ENCODE peak calls at places on chromosomes 13 and 19, in nine cellular contexts. One of them, this sample, is unnamed.

GRCh38 chr19:49746206-49746958 is 16.7 kb downstream of the TSKS start:
- DNase-seq in heart left ventricle: peak
- DNase-seq in uterus: peak
- DNase-seq in suprapubic skin: peak
- DNase-seq in adrenal gland: peak
- DNase-seq in ovary: peak
- DNase-seq in lower leg skin: peak
- DNase-seq in endothelial cell of umbilical vein: peak
- DNase-seq in upper lobe of left lung: peak
- DNase-seq in this sample: peak

GRCh38 chr13:31385534-31385933 is 185.8 kb downstream of the B3GLCT start:
- DNase-seq in heart left ventricle: no peak
- DNase-seq in uterus: no peak
- DNase-seq in suprapubic skin: no peak
- DNase-seq in adrenal gland: no peak
- DNase-seq in ovary: no peak
- DNase-seq in lower leg skin: no peak
- DNase-seq in endothelial cell of umbilical vein: no peak
- DNase-seq in upper lobe of left lung: no peak
- DNase-seq in this sample: peak

GRCh38 chr19:47124937-47125668 is 5.5 kb upstream of the SAE1 start:
- DNase-seq in heart left ventricle: no peak
- DNase-seq in uterus: no peak
- DNase-seq in suprapubic skin: no peak
- DNase-seq in adrenal gland: no peak
- DNase-seq in ovary: no peak
- DNase-seq in lower leg skin: no peak
- DNase-seq in endothelial cell of umbilical vein: peak
- DNase-seq in upper lobe of left lung: no peak
- DNase-seq in this sample: peak

GRCh38 chr13:98301721-98302120 is 124.7 kb upstream of the RNF113B start:
- DNase-seq in heart left ventricle: no peak
- DNase-seq in uterus: no peak
- DNase-seq in suprapubic skin: no peak
- DNase-seq in adrenal gland: no peak
- DNase-seq in ovary: no peak
- DNase-seq in lower leg skin: no peak
- DNase-seq in endothelial cell of umbilical vein: no peak
- DNase-seq in upper lobe of left lung: no peak
- DNase-seq in this sample: no peak

GRCh38 chr13:48776396-48776795 is 122.7 kb downstream of the CYSLTR2 start:
- DNase-seq in heart left ventricle: no peak
- DNase-seq in uterus: no peak
- DNase-seq in suprapubic skin: no peak
- DNase-seq in adrenal gland: no peak
- DNase-seq in ovary: no peak
- DNase-seq in lower leg skin: no peak
- DNase-seq in endothelial cell of umbilical vein: no peak
- DNase-seq in upper lobe of left lung: no peak
- DNase-seq in this sample: no peak

GRCh38 chr13:41458187-41458938 is 1.0 kb downstream of the RGCC start:
- DNase-seq in heart left ventricle: peak
- DNase-seq in uterus: no peak
- DNase-seq in suprapubic skin: peak
- DNase-seq in adrenal gland: no peak
- DNase-seq in ovary: no peak
- DNase-seq in lower leg skin: no peak
- DNase-seq in endothelial cell of umbilical vein: peak
- DNase-seq in upper lobe of left lung: peak
- DNase-seq in this sample: peak

GRCh38 chr19:35220315-35220921 is 8.1 kb downstream of the FAM187B start:
- DNase-seq in heart left ventricle: no peak
- DNase-seq in uterus: no peak
- DNase-seq in suprapubic skin: peak
- DNase-seq in adrenal gland: no peak
- DNase-seq in ovary: no peak
- DNase-seq in lower leg skin: peak
- DNase-seq in endothelial cell of umbilical vein: peak
- DNase-seq in upper lobe of left lung: no peak
- DNase-seq in this sample: peak

GRCh38 chr19:32196690-32197420 is 148.6 kb upstream of the ZNF507 start:
- DNase-seq in heart left ventricle: no peak
- DNase-seq in uterus: no peak
- DNase-seq in suprapubic skin: no peak
- DNase-seq in adrenal gland: no peak
- DNase-seq in ovary: no peak
- DNase-seq in lower leg skin: peak
- DNase-seq in endothelial cell of umbilical vein: no peak
- DNase-seq in upper lobe of left lung: peak
- DNase-seq in this sample: no peak

DNA sequence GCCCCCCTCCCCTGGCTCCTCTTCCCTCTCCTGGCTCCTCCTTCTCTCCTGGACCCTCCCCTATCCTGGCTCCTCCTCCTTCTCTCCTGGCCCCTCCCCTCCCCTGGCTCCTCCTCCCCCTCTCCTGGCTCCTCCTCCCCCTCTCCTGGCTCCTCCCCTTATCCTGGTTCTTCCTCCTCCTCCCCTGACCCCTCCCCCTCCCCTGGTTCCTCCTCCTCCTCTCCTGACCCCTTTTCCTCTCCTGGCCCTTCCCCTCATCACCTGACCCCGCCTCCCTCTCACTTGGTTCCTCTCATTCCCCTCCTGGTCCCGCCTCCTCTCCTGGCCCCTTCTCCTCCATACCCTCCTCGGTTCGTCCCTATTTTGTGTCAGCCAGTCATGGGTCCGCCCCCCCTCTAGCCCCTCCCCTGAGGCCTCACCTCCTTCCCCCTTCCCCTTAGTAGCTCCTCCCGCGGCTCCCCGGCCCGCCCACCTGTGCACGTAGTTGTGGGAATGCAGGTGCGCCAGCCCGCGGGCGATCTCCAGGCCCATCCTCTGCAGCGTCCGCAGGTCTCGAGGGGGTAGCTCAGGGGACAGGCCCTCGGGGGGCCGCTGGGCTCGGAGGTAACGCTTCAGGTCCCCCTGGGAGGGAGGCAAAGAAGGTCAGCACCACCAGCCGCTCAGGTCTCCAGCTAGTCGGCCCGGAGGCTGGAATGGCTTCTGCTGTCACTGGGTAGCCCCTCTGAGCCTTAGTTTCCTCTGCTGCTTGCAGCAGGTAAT is 9.5 kb downstream of the LMTK3 start:
- DNase-seq in heart left ventricle: no peak
- DNase-seq in uterus: no peak
- DNase-seq in suprapubic skin: peak
- DNase-seq in adrenal gland: peak
- DNase-seq in ovary: no peak
- DNase-seq in lower leg skin: no peak
- DNase-seq in endothelial cell of umbilical vein: no peak
- DNase-seq in upper lobe of left lung: peak
- DNase-seq in this sample: no peak
- TF ChIP-seq POLR2A in heart left ventricle: no peak
- TF ChIP-seq POLR2A in uterus: no peak
- TF ChIP-seq POLR2A in suprapubic skin: no peak
- TF ChIP-seq POLR2A in adrenal gland: no peak
- TF ChIP-seq POLR2A in ovary: no peak
- TF ChIP-seq POLR2A in lower leg skin: no peak
- TF ChIP-seq POLR2A in endothelial cell of umbilical vein: no peak
- TF ChIP-seq POLR2A in upper lobe of left lung: no peak
- TF ChIP-seq POLR2A in this sample: no peak

GRCh38 chr19:15463865-15464371 is 426 bp downstream of the RASAL3 start:
- DNase-seq in heart left ventricle: no peak
- DNase-seq in uterus: no peak
- DNase-seq in suprapubic skin: no peak
- DNase-seq in adrenal gland: no peak
- DNase-seq in ovary: no peak
- DNase-seq in lower leg skin: no peak
- DNase-seq in endothelial cell of umbilical vein: no peak
- DNase-seq in upper lobe of left lung: peak
- DNase-seq in this sample: no peak

GRCh38 chr19:15461694-15462093 is 2.6 kb downstream of the RASAL3 start:
- DNase-seq in heart left ventricle: no peak
- DNase-seq in uterus: no peak
- DNase-seq in suprapubic skin: no peak
- DNase-seq in adrenal gland: no peak
- DNase-seq in ovary: no peak
- DNase-seq in lower leg skin: no peak
- DNase-seq in endothelial cell of umbilical vein: no peak
- DNase-seq in upper lobe of left lung: no peak
- DNase-seq in this sample: no peak

GRCh38 chr19:15466851-15467733 is 2.7 kb upstream of the RASAL3 start:
- DNase-seq in heart left ventricle: no peak
- DNase-seq in uterus: no peak
- DNase-seq in suprapubic skin: no peak
- DNase-seq in adrenal gland: no peak
- DNase-seq in ovary: no peak
- DNase-seq in lower leg skin: no peak
- DNase-seq in endothelial cell of umbilical vein: peak
- DNase-seq in upper lobe of left lung: no peak
- DNase-seq in this sample: no peak

GRCh38 chr19:15467734-15468214 is 3.4 kb upstream of the RASAL3 start:
- DNase-seq in heart left ventricle: no peak
- DNase-seq in uterus: no peak
- DNase-seq in suprapubic skin: no peak
- DNase-seq in adrenal gland: no peak
- DNase-seq in ovary: no peak
- DNase-seq in lower leg skin: no peak
- DNase-seq in endothelial cell of umbilical vein: no peak
- DNase-seq in upper lobe of left lung: no peak
- DNase-seq in this sample: no peak

GRCh38 chr19:15464394-15465385 is at the start of gene RASAL3:
- DNase-seq in heart left ventricle: no peak
- DNase-seq in uterus: no peak
- DNase-seq in suprapubic skin: no peak
- DNase-seq in adrenal gland: no peak
- DNase-seq in ovary: no peak
- DNase-seq in lower leg skin: no peak
- DNase-seq in endothelial cell of umbilical vein: no peak
- DNase-seq in upper lobe of left lung: peak
- DNase-seq in this sample: no peak
- TF ChIP-seq POLR2A in heart left ventricle: no peak
- TF ChIP-seq POLR2A in uterus: no peak
- TF ChIP-seq POLR2A in suprapubic skin: no peak
- TF ChIP-seq POLR2A in adrenal gland: no peak
- TF ChIP-seq POLR2A in ovary: no peak
- TF ChIP-seq POLR2A in lower leg skin: no peak
- TF ChIP-seq POLR2A in endothelial cell of umbilical vein: no peak
- TF ChIP-seq POLR2A in upper lobe of left lung: no peak
- TF ChIP-seq POLR2A in this sample: no peak

DNA sequence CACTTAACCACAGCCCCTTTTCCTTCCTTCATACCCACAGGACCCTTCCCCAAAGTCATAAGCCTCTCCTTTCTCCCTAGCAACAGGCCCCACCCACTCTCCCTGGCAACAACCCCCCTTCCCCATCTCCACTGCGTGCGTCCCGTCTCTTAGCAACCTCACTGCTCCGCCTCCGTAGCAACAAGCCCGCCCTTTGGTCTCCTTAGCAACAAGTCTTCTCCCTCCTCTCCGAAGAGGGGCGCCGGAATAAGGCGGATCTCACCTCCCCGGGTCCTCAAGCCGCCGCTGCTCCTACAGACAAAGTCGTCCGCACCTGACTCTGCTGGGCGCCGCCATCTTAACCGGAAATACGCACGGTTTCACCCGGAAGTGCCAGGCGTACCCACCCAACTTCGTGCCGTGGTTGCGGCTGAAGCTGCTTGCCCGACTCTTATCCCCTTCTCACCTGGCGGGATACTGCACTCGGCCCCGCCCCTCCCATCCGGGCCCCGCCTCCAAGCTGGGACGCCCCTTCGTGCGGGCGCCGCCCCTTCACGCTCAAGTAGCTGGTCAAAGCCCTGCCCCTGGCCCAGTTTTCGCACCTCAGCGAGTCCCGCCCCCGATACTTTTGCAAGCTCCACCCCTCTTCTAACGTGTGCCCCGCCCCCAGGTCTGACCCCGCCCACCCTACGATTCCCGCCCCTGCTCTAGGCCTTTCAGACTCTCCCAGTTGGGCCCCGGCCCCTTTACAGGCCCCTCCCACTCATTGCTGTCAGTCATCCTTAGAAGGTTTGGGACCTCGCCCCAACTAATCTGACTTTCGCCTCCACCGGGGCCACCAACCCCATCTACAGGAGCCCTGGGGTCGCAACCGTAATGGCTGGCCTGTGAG is at the start of gene HSPBP1:
- DNase-seq in heart left ventricle: peak
- DNase-seq in uterus: peak
- DNase-seq in suprapubic skin: peak
- DNase-seq in adrenal gland: peak
- DNase-seq in ovary: peak
- DNase-seq in lower leg skin: peak
- DNase-seq in endothelial cell of umbilical vein: peak
- DNase-seq in upper lobe of left lung: peak
- DNase-seq in this sample: peak
- TF ChIP-seq POLR2A in heart left ventricle: no peak
- TF ChIP-seq POLR2A in uterus: peak
- TF ChIP-seq POLR2A in suprapubic skin: no peak
- TF ChIP-seq POLR2A in adrenal gland: peak
- TF ChIP-seq POLR2A in ovary: peak
- TF ChIP-seq POLR2A in lower leg skin: no peak
- TF ChIP-seq POLR2A in endothelial cell of umbilical vein: peak
- TF ChIP-seq POLR2A in upper lobe of left lung: no peak
- TF ChIP-seq POLR2A in this sample: peak

GRCh38 chr19:41325947-41326706 is 16.2 kb downstream of the CCDC97 start:
- DNase-seq in heart left ventricle: peak
- DNase-seq in uterus: no peak
- DNase-seq in suprapubic skin: no peak
- DNase-seq in adrenal gland: no peak
- DNase-seq in ovary: no peak
- DNase-seq in lower leg skin: no peak
- DNase-seq in endothelial cell of umbilical vein: peak
- DNase-seq in upper lobe of left lung: peak
- DNase-seq in this sample: peak

GRCh38 chr19:41328157-41328817 is 18.3 kb downstream of the CCDC97 start:
- DNase-seq in heart left ventricle: no peak
- DNase-seq in uterus: no peak
- DNase-seq in suprapubic skin: no peak
- DNase-seq in adrenal gland: no peak
- DNase-seq in ovary: no peak
- DNase-seq in lower leg skin: no peak
- DNase-seq in endothelial cell of umbilical vein: peak
- DNase-seq in upper lobe of left lung: no peak
- DNase-seq in this sample: peak

GRCh38 chr19:41327076-41327475 is 17.1 kb downstream of the CCDC97 start:
- DNase-seq in heart left ventricle: no peak
- DNase-seq in uterus: no peak
- DNase-seq in suprapubic skin: no peak
- DNase-seq in adrenal gland: no peak
- DNase-seq in ovary: no peak
- DNase-seq in lower leg skin: no peak
- DNase-seq in endothelial cell of umbilical vein: no peak
- DNase-seq in upper lobe of left lung: no peak
- DNase-seq in this sample: peak

GRCh38 chr19:41328818-41329220 is 18.8 kb downstream of the CCDC97 start:
- DNase-seq in heart left ventricle: no peak
- DNase-seq in uterus: no peak
- DNase-seq in suprapubic skin: no peak
- DNase-seq in adrenal gland: no peak
- DNase-seq in ovary: no peak
- DNase-seq in lower leg skin: no peak
- DNase-seq in endothelial cell of umbilical vein: peak
- DNase-seq in upper lobe of left lung: no peak
- DNase-seq in this sample: no peak

DNA sequence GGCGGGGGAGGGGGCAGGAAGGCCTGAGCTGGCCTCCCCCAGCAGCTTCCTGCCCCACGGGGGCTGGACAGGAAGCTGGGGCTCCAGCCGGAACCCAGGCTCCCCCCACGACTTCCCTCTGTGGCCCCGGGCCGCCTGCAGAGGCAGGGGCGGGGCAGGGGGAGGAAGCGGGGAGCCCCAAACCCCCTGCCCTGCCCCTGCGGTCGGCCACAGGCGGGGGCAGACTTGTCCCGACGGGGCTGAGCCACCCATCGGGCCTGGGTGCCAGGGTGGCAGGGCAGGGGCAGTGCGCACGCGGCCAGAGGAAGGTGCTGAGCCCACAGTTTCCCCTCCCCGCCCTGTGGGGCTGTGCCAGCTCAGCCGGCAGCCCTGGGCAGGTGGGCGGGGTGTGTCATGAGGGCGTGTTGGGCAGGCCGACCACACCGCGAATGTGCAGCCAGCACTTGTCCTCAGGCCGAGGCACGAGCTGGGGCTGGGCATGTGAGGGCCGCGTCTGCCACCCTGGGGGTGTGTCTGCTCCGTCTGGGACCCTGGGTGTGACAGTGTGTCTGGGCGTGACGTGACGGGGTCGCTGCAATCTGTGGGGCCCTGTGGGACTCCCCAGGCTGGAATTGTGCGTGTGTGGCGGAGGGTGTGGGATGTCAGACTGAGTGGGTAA is 17.7 kb downstream of the CCDC97 start:
- DNase-seq in heart left ventricle: peak
- DNase-seq in uterus: peak
- DNase-seq in suprapubic skin: peak
- DNase-seq in adrenal gland: peak
- DNase-seq in ovary: no peak
- DNase-seq in lower leg skin: peak
- DNase-seq in endothelial cell of umbilical vein: peak
- DNase-seq in upper lobe of left lung: peak
- DNase-seq in this sample: peak
- TF ChIP-seq POLR2A in heart left ventricle: no peak
- TF ChIP-seq POLR2A in uterus: no peak
- TF ChIP-seq POLR2A in suprapubic skin: no peak
- TF ChIP-seq POLR2A in adrenal gland: no peak
- TF ChIP-seq POLR2A in ovary: no peak
- TF ChIP-seq POLR2A in lower leg skin: no peak
- TF ChIP-seq POLR2A in endothelial cell of umbilical vein: no peak
- TF ChIP-seq POLR2A in upper lobe of left lung: no peak
- TF ChIP-seq POLR2A in this sample: peak